ENCODE peak calls at places on chromosomes 5 and 9, in five cellular contexts. C, L, X, B and A are unnamed samples.

GRCh38 chr9:3751125-3751758 is 225.4 kb upstream of the RFX3 start:
- DNase-seq in C (peak; percentile 47), L (no peak), X (peak; percentile 14), B (peak; percentile 73), A (peak; percentile 78)

GRCh38 chr5:145903113-145903512 is 30.3 kb upstream of the GRXCR2 start:
- DNase-seq in C (peak; percentile 30), L (no peak), X (no peak), B (no peak), A (no peak)

GRCh38 chr5:68227532-68228160 is 12.1 kb downstream of the PIK3R1 start:
- DNase-seq in C (no peak), L (no peak), X (no peak), B (no peak), A (no peak)

GRCh38 chr5:138035605-138036537 is 3.0 kb upstream of the FAM13B start:
- DNase-seq in C (peak; percentile 93), L (peak; percentile 68), X (peak; percentile 32), B (peak; percentile 93), A (peak; percentile 93)

GRCh38 chr9:9078301-9078700 is 1278.7 kb upstream of the DMAC1 start:
- DNase-seq in C (no peak), L (no peak), X (no peak), B (no peak), A (no peak)

GRCh38 chr5:96778409-96778808 is 29.3 kb downstream of the ERAP1 start:
- DNase-seq in C (no peak), L (no peak), X (peak; percentile 67), B (no peak), A (no peak)

GRCh38 chr5:132273631-132274030 is 16.1 kb downstream of the PDLIM4 start:
- DNase-seq in C (no peak), L (no peak), X (no peak), B (no peak), A (no peak)

GRCh38 chr9:738209-738915 is 103.1 kb upstream of the DMRT1 start:
- DNase-seq in C (peak; percentile 79), L (peak; percentile 89), X (peak; percentile 29), B (peak; percentile 81), A (peak; percentile 78)

GRCh38 chr9:135129137-135129695 is 41.7 kb downstream of the OLFM1 start:
- DNase-seq in C (no peak), L (no peak), X (no peak), B (no peak), A (no peak)

GRCh38 chr9:91814681-91815212 is 135.3 kb downstream of the ROR2 start:
- DNase-seq in C (no peak), L (no peak), X (no peak), B (no peak), A (no peak)

GRCh38 chr9:131422241-131422792 is 28.4 kb downstream of the PRRC2B start:
- DNase-seq in C (peak; percentile 49), L (no peak), X (peak; percentile 45), B (no peak), A (peak; percentile 35)

GRCh38 chr5:157107508-157107907 is 1.3 kb downstream of the HAVCR2 start:
- DNase-seq in C (no peak), L (no peak), X (no peak), B (no peak), A (no peak)

GRCh38 chr5:179814090-179814489 is 6.6 kb upstream of the SQSTM1 start:
- DNase-seq in C (no peak), L (no peak), X (no peak), B (no peak), A (no peak)

GRCh38 chr5:72465601-72466563 is 41.3 kb downstream of the ZNF366 start:
- DNase-seq in C (no peak), L (no peak), X (no peak), B (no peak), A (no peak)

GRCh38 chr5:16034640-16035039 is 145.0 kb downstream of the MARCHF11 start:
- DNase-seq in C (no peak), L (no peak), X (no peak), B (no peak), A (no peak)

GRCh38 chr9:129886226-129887174 is 51.2 kb downstream of the USP20 start:
- DNase-seq in C (no peak), L (no peak), X (no peak), B (peak; percentile 32), A (peak; percentile 17)

GRCh38 chr9:36759141-36759540 is 186.4 kb downstream of the MELK start:
- DNase-seq in C (no peak), L (no peak), X (no peak), B (no peak), A (no peak)

GRCh38 chr9:19441730-19442129 is 32.9 kb downstream of the ACER2 start:
- DNase-seq in C (no peak), L (no peak), X (no peak), B (no peak), A (no peak)

GRCh38 chr5:35990524-35990923 is 666 bp downstream of the UGT3A1 start:
- DNase-seq in C (no peak), L (no peak), X (no peak), B (no peak), A (no peak)

GRCh38 chr5:35987776-35988175 is 3.4 kb downstream of the UGT3A1 start:
- DNase-seq in C (no peak), L (no peak), X (no peak), B (no peak), A (no peak)

GRCh38 chr5:35988529-35988928 is 2.7 kb downstream of the UGT3A1 start:
- DNase-seq in C (no peak), L (no peak), X (no peak), B (no peak), A (no peak)

GRCh38 chr5:35990941-35991592 is at the start of gene UGT3A1:
- DNase-seq in C (no peak), L (no peak), X (no peak), B (no peak), A (no peak)
- H3K4me3 ChIP-seq in C (no peak within 1 kb of the TSS), L (no peak within 1 kb of the TSS), X (no peak within 1 kb of the TSS), B (no peak within 1 kb of the TSS), A (no peak within 1 kb of the TSS)

GRCh38 chr9:121929893-121930875 is 162.9 kb downstream of the TTLL11 start:
- DNase-seq in C (peak; percentile 9), L (no peak), X (no peak), B (no peak), A (no peak)
- TF ChIP-seq CTCF in C (no peak), L (no peak), X (no peak), B (peak; percentile 12), A (no peak)

GRCh38 chr5:95733100-95733499 is 2.0 kb downstream of the RHOBTB3 start:
- DNase-seq in C (no peak), L (no peak), X (no peak), B (no peak), A (no peak)
- H3K4me3 ChIP-seq in C (no peak overlapping the region), L (peak overlapping the region; percentile 70), X (peak overlapping the region; percentile 87), B (peak overlapping the region; percentile 93), A (peak overlapping the region; percentile 93)

GRCh38 chr5:151739395-151739794 is 19.0 kb downstream of the ATOX1 start:
- DNase-seq in C (no peak), L (no peak), X (peak; percentile 33), B (peak; percentile 49), A (no peak)
- TF ChIP-seq CTCF in C (no peak), L (no peak), X (no peak), B (peak; percentile 8), A (no peak)

GRCh38 chr9:113592806-113593575 is 129.5 kb downstream of the RGS3 start:
- DNase-seq in C (no peak), L (no peak), X (no peak), B (no peak), A (no peak)
- H3K4me3 ChIP-seq in C (peak overlapping the region; percentile 44), L (peak overlapping the region; percentile 73), X (no peak overlapping the region), B (no peak overlapping the region), A (no peak overlapping the region)

GRCh38 chr5:154967419-154968024 is 26.6 kb downstream of the MRPL22 start:
- DNase-seq in C (peak; percentile 14), L (no peak), X (no peak), B (peak; percentile 35), A (peak; percentile 39)
- TF ChIP-seq CTCF in C (peak; percentile 58), L (peak; percentile 65), X (no peak), B (peak; percentile 72), A (peak; percentile 64)

DNA sequence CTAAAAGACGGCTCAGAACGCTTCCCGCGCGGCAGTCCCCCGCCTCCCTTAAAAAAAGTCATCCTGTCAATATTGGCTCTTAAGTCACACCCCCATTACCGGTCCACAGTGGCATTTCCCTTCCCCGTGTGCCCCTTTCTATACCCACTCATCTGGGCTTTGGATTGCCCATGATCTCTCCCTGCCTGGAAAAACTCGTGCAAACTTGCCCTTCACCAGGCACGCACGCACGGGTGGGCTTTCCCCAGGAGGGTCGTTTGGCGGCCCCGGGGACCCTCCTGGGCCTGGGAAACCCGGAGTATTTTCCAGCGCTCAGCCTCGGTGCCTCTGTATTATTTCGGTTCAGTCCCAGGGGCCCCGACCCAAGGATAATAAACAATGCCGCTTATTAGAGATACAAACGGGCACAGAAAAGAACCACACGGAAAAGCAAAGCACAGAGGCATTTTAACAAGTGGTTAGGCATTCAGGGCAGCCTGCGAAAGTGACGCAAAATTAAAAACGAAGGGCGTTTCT is 35.9 kb upstream of the NFIB start:
- DNase-seq in C (no peak), L (no peak), X (no peak), B (no peak), A (peak; percentile 32)
- H3K4me3 ChIP-seq in C (no peak overlapping the region), L (peak overlapping the region; percentile 60), X (no peak overlapping the region), B (peak overlapping the region; percentile 52), A (peak overlapping the region; percentile 54)

DNA sequence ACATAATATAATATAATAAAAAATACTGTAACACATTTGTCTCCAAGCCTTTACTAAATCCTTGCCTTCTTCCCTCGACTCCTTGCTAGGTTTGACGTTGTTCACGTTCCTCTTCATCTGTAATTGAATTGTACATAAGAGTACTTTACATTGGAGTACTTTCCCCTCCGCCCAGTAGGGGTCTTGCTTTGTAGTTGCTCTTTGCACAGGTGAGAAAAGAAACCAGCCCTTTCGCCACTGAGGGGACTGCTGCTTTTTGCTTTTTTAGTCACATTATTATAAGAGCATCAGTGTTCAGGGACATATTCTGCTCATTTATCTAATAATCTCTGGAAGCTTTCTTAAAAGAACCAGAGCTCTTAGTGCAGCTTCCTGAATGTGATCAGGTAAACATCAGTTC is 115.0 kb downstream of the CETN3 start:
- DNase-seq in C (no peak), L (no peak), X (no peak), B (no peak), A (peak; percentile 4)
- TF ChIP-seq CTCF in C (no peak), L (no peak), X (no peak), B (no peak), A (peak; percentile 6)

GRCh38 chr9:126146254-126147145 is 180.1 kb upstream of the MVB12B start:
- DNase-seq in C (peak; percentile 38), L (peak; percentile 26), X (peak; percentile 2), B (no peak), A (no peak)
- H3K4me3 ChIP-seq in C (no peak overlapping the region), L (no peak overlapping the region), X (no peak overlapping the region), B (no peak overlapping the region), A (no peak overlapping the region)

GRCh38 chr9:133184971-133185370 is 21.3 kb upstream of the GBGT1 start:
- DNase-seq in C (peak; percentile 76), L (no peak), X (peak; percentile 58), B (peak; percentile 81), A (peak; percentile 84)
- TF ChIP-seq CTCF in C (peak; percentile 58), L (peak; percentile 72), X (no peak), B (peak; percentile 72), A (peak; percentile 69)